ENCODE peak calls at places on chromosomes 11 and 22, in ten cellular contexts. A, H, I, O, F, N, T, Z, G and J are unnamed samples.

GRCh38 chr11:104918113-104918824 is 20.0 kb upstream of the CASP12 start:
- DNase-seq in A (no peak), H (no peak), I (peak; percentile 11), O (peak; percentile 86), F (peak; percentile 58), N (no peak), T (no peak), Z (no peak), G (no peak), J (no peak)

GRCh38 chr11:17528181-17528691 is 16.0 kb downstream of the USH1C start:
- DNase-seq in A (no peak), H (no peak), I (peak; percentile 24), O (peak; percentile 67), F (no peak), N (peak; percentile 35), T (peak; percentile 47), Z (no peak), G (peak; percentile 71), J (no peak)

GRCh38 chr11:65598258-65598699 is 2.7 kb upstream of the KCNK7 start:
- DNase-seq in A (no peak), H (no peak), I (no peak), O (no peak), F (no peak), N (no peak), T (no peak), Z (no peak), G (no peak), J (no peak)

GRCh38 chr22:46397951-46398350 is 62.4 kb downstream of the TRMU start:
- DNase-seq in A (no peak), H (no peak), I (no peak), O (no peak), F (no peak), N (no peak), T (no peak), Z (no peak), G (no peak), J (no peak)

GRCh38 chr22:39520874-39521857 is 804 bp downstream of the ATF4 start:
- DNase-seq in A (no peak), H (peak; percentile 91), I (peak; percentile 73), O (peak; percentile 89), F (no peak), N (peak; percentile 86), T (peak; percentile 88), Z (peak; percentile 79), G (peak; percentile 93), J (no peak)

GRCh38 chr22:19525666-19526065 is 1.5 kb upstream of the CLDN5 start:
- DNase-seq in A (no peak), H (no peak), I (no peak), O (no peak), F (no peak), N (no peak), T (no peak), Z (no peak), G (no peak), J (no peak)

GRCh38 chr11:67276821-67277230 is 10.6 kb downstream of the GRK2 start:
- DNase-seq in A (no peak), H (no peak), I (no peak), O (peak; percentile 44), F (no peak), N (no peak), T (no peak), Z (no peak), G (peak; percentile 72), J (no peak)

GRCh38 chr22:32050678-32051515 is 7.8 kb downstream of the SLC5A1 start:
- DNase-seq in A (no peak), H (no peak), I (peak; percentile 99), O (peak; percentile 93), F (peak; percentile 63), N (peak; percentile 34), T (peak; percentile 23), Z (peak; percentile 67), G (peak; percentile 86), J (peak; percentile 72)

GRCh38 chr11:5196731-5197130 is 3.8 kb downstream of the OR51V1 start:
- DNase-seq in A (no peak), H (no peak), I (no peak), O (peak; percentile 36), F (no peak), N (no peak), T (no peak), Z (no peak), G (no peak), J (no peak)

GRCh38 chr22:26677217-26677616 is 19.8 kb downstream of the MIAT start:
- DNase-seq in A (no peak), H (no peak), I (no peak), O (no peak), F (no peak), N (no peak), T (no peak), Z (no peak), G (no peak), J (no peak)

DNA sequence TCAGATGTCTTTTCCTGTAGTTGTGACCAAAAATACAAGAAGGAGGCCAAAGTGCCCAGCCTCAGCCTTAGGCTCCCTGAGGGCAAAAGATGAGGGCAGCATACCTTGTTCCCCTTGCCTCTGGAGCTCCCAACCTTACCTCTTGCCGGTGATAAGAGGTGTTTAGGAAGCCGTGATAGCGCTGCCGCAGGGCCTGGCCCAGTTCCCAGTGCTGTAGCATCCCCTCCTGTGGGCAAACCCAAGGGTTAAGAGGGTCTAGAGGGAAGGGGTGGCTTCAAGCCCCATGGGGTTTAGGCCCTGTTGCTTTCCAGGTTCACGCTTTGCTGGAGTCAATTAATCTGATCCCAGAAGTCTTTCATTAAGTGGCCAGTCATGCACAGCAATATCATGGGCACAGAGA is 1.1 kb downstream of the ACP2 start:
- DNase-seq in A (no peak), H (no peak), I (no peak), O (no peak), F (no peak), N (no peak), T (no peak), Z (no peak), G (no peak), J (no peak)
- H3K4me3 ChIP-seq in A (peak overlapping the region; percentile 76), H (peak overlapping the region; percentile 88), I (no peak overlapping the region), O (no peak overlapping the region), F (peak overlapping the region; percentile 72), N (no peak overlapping the region), T (no peak overlapping the region), Z (no peak overlapping the region), G (peak overlapping the region; percentile 66), J (peak overlapping the region; percentile 99)

GRCh38 chr11:27518522-27518921 is 12.0 kb upstream of the LIN7C start:
- DNase-seq in A (no peak), H (no peak), I (no peak), O (no peak), F (no peak), N (no peak), T (no peak), Z (no peak), G (no peak), J (no peak)

GRCh38 chr11:27525824-27526516 is 19.4 kb upstream of the LIN7C start:
- DNase-seq in A (no peak), H (no peak), I (no peak), O (no peak), F (no peak), N (no peak), T (peak; percentile 35), Z (no peak), G (no peak), J (no peak)

GRCh38 chr11:27528711-27529110 is 22.1 kb upstream of the LIN7C start:
- DNase-seq in A (no peak), H (no peak), I (no peak), O (no peak), F (no peak), N (no peak), T (no peak), Z (no peak), G (no peak), J (no peak)

GRCh38 chr11:27520226-27520625 is 13.7 kb upstream of the LIN7C start:
- DNase-seq in A (no peak), H (no peak), I (no peak), O (no peak), F (no peak), N (no peak), T (no peak), Z (no peak), G (no peak), J (no peak)

DNA sequence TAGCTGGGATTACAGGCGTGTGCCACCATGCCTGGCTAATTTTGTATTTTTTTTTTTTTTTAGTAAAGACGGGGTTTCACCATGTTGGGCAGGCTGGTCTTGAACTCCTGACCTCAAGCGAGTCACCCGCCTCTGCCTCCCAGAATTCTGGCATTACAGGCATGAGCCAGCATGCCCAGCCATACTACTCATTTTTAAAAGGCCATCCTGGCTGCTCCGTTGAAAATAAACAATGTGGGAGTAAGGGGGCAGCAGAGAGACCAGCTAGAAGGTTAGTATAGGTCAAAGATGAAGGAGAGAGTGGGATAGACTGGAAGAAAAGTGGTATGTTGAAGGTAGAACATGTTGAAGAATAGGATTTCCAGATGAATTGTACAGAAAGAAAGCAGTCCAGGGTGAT is 17.6 kb upstream of the LIN7C start:
- DNase-seq in A (no peak), H (no peak), I (peak; percentile 66), O (peak; percentile 32), F (peak; percentile 38), N (no peak), T (no peak), Z (no peak), G (no peak), J (peak; percentile 15)
- TF ChIP-seq CTCF in A (no peak), H (no peak), I (peak; percentile 43), O (peak; percentile 40), F (no peak), N (no peak), T (peak; percentile 17), Z (no peak), G (no peak), J (peak; percentile 44)

GRCh38 chr22:40712311-40712710 is 33.0 kb downstream of the MCHR1 start:
- DNase-seq in A (no peak), H (no peak), I (no peak), O (no peak), F (no peak), N (no peak), T (no peak), Z (no peak), G (peak; percentile 39), J (no peak)

GRCh38 chr22:40714514-40714966 is 35.3 kb downstream of the MCHR1 start:
- DNase-seq in A (no peak), H (no peak), I (peak; percentile 36), O (peak; percentile 83), F (no peak), N (no peak), T (no peak), Z (no peak), G (peak; percentile 11), J (no peak)

GRCh38 chr22:40718250-40719204 is 39.2 kb downstream of the MCHR1 start:
- DNase-seq in A (no peak), H (no peak), I (no peak), O (no peak), F (no peak), N (no peak), T (no peak), Z (no peak), G (no peak), J (no peak)

GRCh38 chr22:40719599-40719998 is 40.3 kb downstream of the MCHR1 start:
- DNase-seq in A (no peak), H (no peak), I (no peak), O (no peak), F (no peak), N (no peak), T (no peak), Z (no peak), G (peak; percentile 12), J (no peak)

GRCh38 chr22:40716116-40716515 is 36.8 kb downstream of the MCHR1 start:
- DNase-seq in A (no peak), H (no peak), I (no peak), O (no peak), F (no peak), N (no peak), T (no peak), Z (no peak), G (no peak), J (no peak)
- H3K4me3 ChIP-seq in A (no peak overlapping the region), H (no peak overlapping the region), I (no peak overlapping the region), O (no peak overlapping the region), F (no peak overlapping the region), N (no peak overlapping the region), T (no peak overlapping the region), Z (no peak overlapping the region), G (no peak overlapping the region), J (no peak overlapping the region)

GRCh38 chr11:133619397-133619796 is 87.1 kb upstream of the OPCML start:
- DNase-seq in A (no peak), H (no peak), I (no peak), O (no peak), F (no peak), N (no peak), T (no peak), Z (no peak), G (no peak), J (no peak)
- TF ChIP-seq CTCF in A (no peak), H (no peak), I (no peak), O (no peak), F (no peak), N (no peak), T (no peak), Z (no peak), G (no peak), J (no peak)